ENCODE peak calls at places on chromosomes 7 and 10, in seven cellular contexts. I is progenitor cell of endocrine pancreas, L is HCT116, S is pancreas, Y is brain microvascular endothelial cell, U is BE2C, F is osteocyte. M is an unnamed sample.

GRCh38 chr10:7306147-7306546 is 104.7 kb downstream of the SFMBT2 start:
- DNase-seq in Y (no peak), S (no peak), L (no peak), F (no peak), I (no peak), U (no peak), M (no peak)

GRCh38 chr10:28783089-28783488 is 105.8 kb downstream of the BAMBI start:
- DNase-seq in U (no peak), Y (no peak), L (no peak), S (no peak), I (no peak), F (no peak), M (no peak)

GRCh38 chr7:99949645-99950228 is 20.3 kb upstream of the GJC3 start:
- DNase-seq in I (no peak), S (no peak), F (no peak), L (no peak), Y (no peak), U (no peak), M (no peak)

GRCh38 chr10:2475711-2476110 is 591.6 kb upstream of the PFKP start:
- DNase-seq in Y (no peak), S (no peak), F (no peak), L (no peak), U (no peak), I (no peak), M (no peak)

GRCh38 chr7:30920021-30920583 is 8.4 kb downstream of the AQP1 start:
- DNase-seq in L (no peak), S (no peak), Y (no peak), F (no peak), I (no peak), U (peak), M (peak)

GRCh38 chr7:92809397-92810241 is 26.8 kb downstream of the CDK6 start:
- DNase-seq in L (peak), Y (peak), S (peak), I (no peak), F (no peak), U (peak), M (no peak)

GRCh38 chr10:45811075-45811474 is 36.2 kb downstream of the AGAP4 start:
- DNase-seq in S (no peak), Y (no peak), I (no peak), U (no peak), L (no peak), F (no peak), M (no peak)

GRCh38 chr7:65276822-65277221 is 96.8 kb upstream of the ZNF92 start:
- DNase-seq in Y (no peak), F (no peak), U (no peak), I (no peak), S (no peak), L (no peak), M (no peak)

GRCh38 chr7:100132697-100133137 is 6.0 kb downstream of the MBLAC1 start:
- DNase-seq in I (peak), L (no peak), S (peak), U (peak), F (no peak), Y (peak), M (peak)

GRCh38 chr10:3452683-3453388 is 280.3 kb upstream of the PITRM1 start:
- DNase-seq in S (no peak), U (no peak), F (no peak), L (no peak), Y (peak), I (no peak), M (no peak)

GRCh38 chr7:99473315-99473596 is 566 bp downstream of the ZNF789 start:
- DNase-seq in Y (peak), S (no peak), L (peak), U (no peak), I (no peak), F (no peak), M (no peak)

GRCh38 chr7:51027256-51028127 is 244.8 kb upstream of the GRB10 start:
- DNase-seq in S (no peak), I (no peak), Y (no peak), L (no peak), F (peak), U (no peak), M (no peak)

GRCh38 chr7:37645276-37646040 is 38.1 kb upstream of the GPR141 start:
- DNase-seq in L (no peak), I (no peak), S (no peak), U (no peak), Y (no peak), F (no peak), M (no peak)

GRCh38 chr10:96257944-96258343 is 13.4 kb downstream of the BLNK start:
- DNase-seq in F (peak), L (no peak), Y (no peak), U (no peak), S (peak), I (no peak), M (no peak)

GRCh38 chr7:33130184-33130583 is 820 bp downstream of the BBS9 start:
- DNase-seq in F (no peak), Y (peak), S (no peak), I (no peak), L (no peak), U (no peak), M (no peak)

GRCh38 chr10:122468923-122469781 is 7.8 kb downstream of the HTRA1 start:
- DNase-seq in I (no peak), U (no peak), Y (peak), F (no peak), L (peak), S (no peak), M (no peak)

GRCh38 chr7:47153076-47153475 is 428.8 kb downstream of the TNS3 start:
- DNase-seq in S (no peak), Y (peak), L (no peak), F (no peak), U (no peak), I (no peak), M (no peak)

GRCh38 chr10:24259365-24260125 is 50.6 kb downstream of the KIAA1217 start:
- DNase-seq in Y (no peak), L (no peak), F (no peak), I (no peak), S (no peak), U (no peak), M (no peak)

GRCh38 chr7:26309089-26309488 is 17.4 kb downstream of the SNX10 start:
- DNase-seq in S (no peak), Y (no peak), F (no peak), U (no peak), L (no peak), I (no peak), M (no peak)

GRCh38 chr7:24555184-24555583 is 18.1 kb upstream of the PALS2 start:
- DNase-seq in S (no peak), Y (no peak), F (no peak), U (no peak), L (no peak), I (no peak), M (no peak)

DNA sequence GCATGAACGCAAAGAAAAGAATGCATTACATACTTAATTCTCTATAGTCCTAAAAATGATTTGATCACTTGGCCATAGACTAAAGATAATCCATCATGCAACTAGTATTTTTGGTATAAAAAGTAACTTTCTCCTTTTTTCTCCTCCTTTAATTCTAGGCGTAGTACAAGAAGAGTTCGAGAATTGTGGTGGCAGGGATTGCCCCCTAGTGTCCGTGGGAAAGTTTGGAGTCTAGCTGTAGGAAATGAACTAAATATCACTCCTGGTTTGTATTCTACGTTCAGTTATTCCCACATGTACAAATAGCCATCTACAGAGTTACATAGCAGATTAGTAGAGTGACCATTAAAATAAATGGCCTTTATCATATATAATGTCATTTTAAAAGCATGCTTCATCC is 45.5 kb upstream of the HELLS start:
- DNase-seq in L (no peak), S (no peak), F (no peak), Y (peak), U (peak), I (no peak), M (no peak)
- TF ChIP-seq CTCF in L (peak), S (no peak), F (peak), Y (peak), U (peak), I (peak), M (peak)

GRCh38 chr10:132320776-132321469 is 11.1 kb upstream of the LRRC27 start:
- DNase-seq in F (no peak), U (no peak), I (no peak), S (no peak), L (no peak), Y (no peak), M (no peak)

GRCh38 chr10:132319853-132320669 is 11.9 kb upstream of the LRRC27 start:
- DNase-seq in L (no peak), Y (peak), U (no peak), F (no peak), I (no peak), S (no peak), M (no peak)

GRCh38 chr10:132321726-132322125 is 10.3 kb upstream of the LRRC27 start:
- DNase-seq in Y (no peak), F (no peak), I (no peak), U (no peak), S (no peak), L (no peak), M (peak)

GRCh38 chr10:132325969-132326889 is 5.8 kb upstream of the LRRC27 start:
- DNase-seq in F (no peak), S (no peak), Y (no peak), I (no peak), L (no peak), U (no peak), M (no peak)

GRCh38 chr10:132322621-132323048 is 9.4 kb upstream of the LRRC27 start:
- DNase-seq in S (no peak), L (no peak), Y (no peak), F (no peak), I (no peak), U (no peak), M (no peak)
- TF ChIP-seq CTCF in S (no peak), L (no peak), Y (peak), F (no peak), I (no peak), U (no peak), M (no peak)

GRCh38 chr7:41973331-41973730 is 263.7 kb downstream of the GLI3 start:
- DNase-seq in U (no peak), Y (no peak), F (no peak), I (no peak), L (no peak), S (no peak), M (no peak)

GRCh38 chr7:41972776-41973175 is 264.2 kb downstream of the GLI3 start:
- DNase-seq in I (no peak), Y (no peak), F (no peak), U (no peak), S (no peak), L (no peak), M (no peak)

GRCh38 chr7:41975854-41976253 is 261.2 kb downstream of the GLI3 start:
- DNase-seq in L (no peak), Y (no peak), F (no peak), S (no peak), U (no peak), I (no peak), M (no peak)

GRCh38 chr7:41976411-41976810 is 260.6 kb downstream of the GLI3 start:
- DNase-seq in L (no peak), I (no peak), U (no peak), S (no peak), F (no peak), Y (no peak), M (no peak)

DNA sequence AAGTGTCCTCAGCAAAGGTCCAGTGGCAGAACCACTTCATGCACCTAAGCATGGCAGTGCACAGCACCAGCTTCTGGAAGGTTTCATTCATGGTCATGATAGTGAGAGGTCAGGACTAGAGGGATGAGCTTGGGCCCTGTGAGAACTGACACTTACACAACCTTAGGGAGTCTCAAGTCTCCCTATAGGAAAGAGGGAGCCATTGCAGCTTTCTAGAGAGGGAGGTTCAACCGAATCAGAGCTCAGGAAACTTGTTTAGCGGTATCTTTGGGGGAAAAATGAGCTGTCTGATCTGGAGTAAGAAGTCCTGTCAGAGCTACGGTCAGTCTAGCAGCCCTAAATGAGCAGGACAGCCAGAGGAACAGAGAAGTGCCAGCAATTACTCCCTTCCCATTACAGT is 262.2 kb downstream of the GLI3 start:
- DNase-seq in F (no peak), U (no peak), Y (no peak), S (no peak), I (no peak), L (no peak), M (no peak)
- TF ChIP-seq CTCF in F (no peak), U (no peak), Y (no peak), S (no peak), I (no peak), L (no peak), M (peak)

DNA sequence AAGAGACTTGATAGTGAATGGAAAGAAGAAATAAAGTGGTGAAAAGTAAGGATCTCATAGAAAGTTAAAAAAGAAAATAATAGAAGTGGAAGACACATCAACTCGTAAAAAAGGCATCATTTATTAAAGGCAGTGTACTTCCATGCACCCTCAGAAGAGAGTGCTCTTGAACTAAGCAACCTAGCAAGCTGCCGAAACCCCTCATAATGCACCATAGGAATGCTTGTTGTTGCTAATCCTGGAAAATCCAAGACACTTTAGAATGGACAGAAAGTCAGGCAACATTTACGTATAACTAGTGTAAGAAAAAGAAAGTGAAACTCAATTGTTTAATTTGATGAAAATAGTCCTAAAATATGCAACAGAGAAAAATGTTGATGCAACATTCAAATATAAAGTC is 12.8 kb downstream of the TFPI2 start:
- DNase-seq in Y (no peak), S (no peak), I (no peak), U (no peak), L (no peak), F (no peak), M (no peak)
- TF ChIP-seq CTCF in Y (no peak), S (no peak), I (no peak), U (no peak), L (no peak), F (no peak), M (no peak)

GRCh38 chr7:91126762-91127161 is 137.5 kb upstream of the FZD1 start:
- DNase-seq in L (no peak), Y (no peak), I (no peak), F (no peak), U (no peak), S (no peak), M (peak)
- TF ChIP-seq CTCF in L (no peak), Y (no peak), I (no peak), F (no peak), U (no peak), S (no peak), M (no peak)

DNA sequence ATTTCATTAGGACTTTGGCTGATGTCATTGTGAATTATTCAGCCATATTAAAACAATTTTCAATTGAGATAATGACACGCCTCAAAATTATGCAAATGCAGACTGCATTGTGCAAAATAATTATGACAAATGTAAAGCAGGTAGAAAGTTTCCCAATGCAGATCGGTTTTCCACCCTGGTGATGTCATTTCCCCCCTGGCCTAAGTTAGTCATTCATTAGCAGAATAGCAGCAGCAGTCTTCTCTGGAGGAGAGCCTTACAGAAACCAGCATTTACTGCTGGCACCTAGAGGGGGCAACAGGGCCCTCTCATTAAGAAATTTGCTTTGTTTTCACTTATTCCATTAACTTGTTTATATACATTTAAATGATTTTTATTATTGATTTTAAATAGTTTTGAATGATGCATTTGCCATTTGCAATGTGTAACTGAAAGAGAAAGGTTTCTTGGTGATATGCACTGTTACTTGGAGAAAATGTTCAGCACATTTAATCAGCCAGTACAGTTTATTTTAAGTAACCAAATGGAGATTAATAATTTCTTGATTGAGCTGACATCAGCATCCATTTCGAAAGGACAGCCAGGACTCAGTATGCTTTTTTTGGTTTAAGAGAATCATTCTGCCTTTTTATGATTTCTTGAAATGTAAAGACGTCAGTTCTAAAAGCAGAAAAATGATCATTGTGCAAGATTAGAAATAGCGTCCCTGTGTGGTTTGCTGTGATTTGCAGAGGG is 3.4 kb downstream of the ARID5B start:
- DNase-seq in Y (peak), S (no peak), U (peak), I (no peak), L (no peak), F (no peak), M (no peak)
- TF ChIP-seq CTCF in Y (peak), S (no peak), U (peak), I (peak), L (no peak), F (peak), M (no peak)

DNA sequence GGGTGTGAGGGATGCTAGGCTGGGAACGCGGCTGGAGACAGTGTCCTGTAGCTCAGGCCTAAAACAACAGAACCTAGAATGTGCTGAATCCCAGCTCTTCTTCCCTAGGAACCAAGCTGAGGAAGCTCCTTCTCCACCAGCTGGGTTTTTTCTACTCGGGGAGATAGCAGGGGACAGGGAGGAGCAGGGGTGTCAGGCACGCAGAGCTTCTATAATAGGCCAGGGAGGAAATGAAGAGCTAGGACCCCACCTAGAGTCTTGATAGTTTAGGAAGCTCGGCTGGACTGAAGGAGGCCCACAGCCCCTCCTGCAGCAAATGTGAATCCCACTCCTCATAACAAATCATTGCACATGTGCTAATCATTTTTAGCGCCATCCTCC is 24.0 kb upstream of the FAM180A start:
- DNase-seq in I (no peak), F (no peak), L (no peak), Y (no peak), U (no peak), S (no peak), M (no peak)
- TF ChIP-seq CTCF in I (no peak), F (no peak), L (no peak), Y (no peak), U (no peak), S (no peak), M (no peak)

GRCh38 chr10:11856678-11857077 is 33.5 kb downstream of the PROSER2 start:
- DNase-seq in I (no peak), S (no peak), U (no peak), F (no peak), Y (no peak), L (no peak), M (no peak)

GRCh38 chr10:11854301-11854700 is 31.1 kb downstream of the PROSER2 start:
- DNase-seq in I (no peak), Y (no peak), L (no peak), S (no peak), F (no peak), U (no peak), M (no peak)

GRCh38 chr10:11851910-11852309 is 28.8 kb downstream of the PROSER2 start:
- DNase-seq in F (no peak), Y (no peak), S (no peak), U (no peak), I (no peak), L (no peak), M (no peak)

GRCh38 chr10:11856089-11856488 is 32.9 kb downstream of the PROSER2 start:
- DNase-seq in U (no peak), L (no peak), I (no peak), Y (no peak), F (no peak), S (no peak), M (no peak)

GRCh38 chr10:11853468-11853867 is 30.3 kb downstream of the PROSER2 start:
- DNase-seq in F (no peak), S (no peak), L (no peak), U (no peak), Y (no peak), I (no peak), M (no peak)
- TF ChIP-seq CTCF in F (no peak), S (no peak), L (peak), U (peak), Y (peak), I (peak), M (no peak)